ENCODE peak calls at places on chromosomes 3 and 15, in ten cellular contexts. One of them, this sample, is unnamed.

GRCh38 chr3:151383956-151384355 is 597 bp downstream of the P2RY12 start:
- DNase-seq in spleen: no peak
- DNase-seq in HepG2: no peak
- DNase-seq in upper lobe of left lung: no peak
- DNase-seq in GM23338: no peak
- DNase-seq in transverse colon: no peak
- DNase-seq in GM12891: no peak
- DNase-seq in K562: no peak
- DNase-seq in breast epithelium: no peak
- DNase-seq in HL-60: no peak
- DNase-seq in this sample: no peak

GRCh38 chr3:141294848-141295247 is 63.2 kb downstream of the PXYLP1 start:
- DNase-seq in spleen: no peak
- DNase-seq in HepG2: no peak
- DNase-seq in upper lobe of left lung: no peak
- DNase-seq in GM23338: no peak
- DNase-seq in transverse colon: no peak
- DNase-seq in GM12891: no peak
- DNase-seq in K562: no peak
- DNase-seq in breast epithelium: no peak
- DNase-seq in HL-60: no peak
- DNase-seq in this sample: no peak

GRCh38 chr15:74218172-74218885 is 15.7 kb upstream of the STRA6 start:
- DNase-seq in spleen: no peak
- DNase-seq in HepG2: no peak
- DNase-seq in upper lobe of left lung: no peak
- DNase-seq in GM23338: no peak
- DNase-seq in transverse colon: no peak
- DNase-seq in GM12891: no peak
- DNase-seq in K562: no peak
- DNase-seq in breast epithelium: no peak
- DNase-seq in HL-60: no peak
- DNase-seq in this sample: no peak

GRCh38 chr3:81393251-81393650 is 368.2 kb downstream of the GBE1 start:
- DNase-seq in spleen: no peak
- DNase-seq in HepG2: no peak
- DNase-seq in upper lobe of left lung: no peak
- DNase-seq in GM23338: no peak
- DNase-seq in transverse colon: no peak
- DNase-seq in GM12891: no peak
- DNase-seq in K562: no peak
- DNase-seq in breast epithelium: no peak
- DNase-seq in HL-60: no peak
- DNase-seq in this sample: no peak

GRCh38 chr15:51837784-51838183 is 8.3 kb downstream of the TMOD3 start:
- DNase-seq in spleen: no peak
- DNase-seq in HepG2: no peak
- DNase-seq in upper lobe of left lung: no peak
- DNase-seq in GM23338: no peak
- DNase-seq in transverse colon: no peak
- DNase-seq in GM12891: no peak
- DNase-seq in K562: no peak
- DNase-seq in breast epithelium: no peak
- DNase-seq in HL-60: no peak
- DNase-seq in this sample: no peak

GRCh38 chr3:40299721-40300335 is 9.7 kb upstream of the EIF1B start:
- DNase-seq in spleen: no peak
- DNase-seq in HepG2: no peak
- DNase-seq in upper lobe of left lung: peak
- DNase-seq in GM23338: no peak
- DNase-seq in transverse colon: no peak
- DNase-seq in GM12891: no peak
- DNase-seq in K562: peak
- DNase-seq in breast epithelium: no peak
- DNase-seq in HL-60: peak
- DNase-seq in this sample: no peak

GRCh38 chr3:66398228-66399025 is 102.4 kb downstream of the LRIG1 start:
- DNase-seq in spleen: peak
- DNase-seq in HepG2: no peak
- DNase-seq in upper lobe of left lung: no peak
- DNase-seq in GM23338: no peak
- DNase-seq in transverse colon: no peak
- DNase-seq in GM12891: no peak
- DNase-seq in K562: no peak
- DNase-seq in breast epithelium: no peak
- DNase-seq in HL-60: no peak
- DNase-seq in this sample: peak

GRCh38 chr15:75198560-75199346 is 2.9 kb upstream of the C15orf39 start:
- DNase-seq in spleen: no peak
- DNase-seq in HepG2: peak
- DNase-seq in upper lobe of left lung: no peak
- DNase-seq in GM23338: peak
- DNase-seq in transverse colon: peak
- DNase-seq in GM12891: no peak
- DNase-seq in K562: no peak
- DNase-seq in breast epithelium: no peak
- DNase-seq in HL-60: no peak
- DNase-seq in this sample: no peak

GRCh38 chr3:77407454-77407853 is 367.6 kb downstream of the ROBO2 start:
- DNase-seq in spleen: no peak
- DNase-seq in HepG2: no peak
- DNase-seq in upper lobe of left lung: no peak
- DNase-seq in GM23338: no peak
- DNase-seq in transverse colon: no peak
- DNase-seq in GM12891: no peak
- DNase-seq in K562: no peak
- DNase-seq in breast epithelium: no peak
- DNase-seq in HL-60: no peak
- DNase-seq in this sample: no peak

GRCh38 chr15:74200871-74201419 is 1.6 kb downstream of the STRA6 start:
- DNase-seq in spleen: no peak
- DNase-seq in HepG2: no peak
- DNase-seq in upper lobe of left lung: no peak
- DNase-seq in GM23338: no peak
- DNase-seq in transverse colon: no peak
- DNase-seq in GM12891: no peak
- DNase-seq in K562: no peak
- DNase-seq in breast epithelium: no peak
- DNase-seq in HL-60: no peak
- DNase-seq in this sample: peak

GRCh38 chr3:14455571-14456317 is 53.3 kb downstream of the SLC6A6 start:
- DNase-seq in spleen: no peak
- DNase-seq in HepG2: no peak
- DNase-seq in upper lobe of left lung: no peak
- DNase-seq in GM23338: no peak
- DNase-seq in transverse colon: no peak
- DNase-seq in GM12891: no peak
- DNase-seq in K562: no peak
- DNase-seq in breast epithelium: peak
- DNase-seq in HL-60: no peak
- DNase-seq in this sample: no peak

GRCh38 chr15:57298204-57298603 is 78.1 kb upstream of the CGNL1 start:
- DNase-seq in spleen: no peak
- DNase-seq in HepG2: no peak
- DNase-seq in upper lobe of left lung: no peak
- DNase-seq in GM23338: no peak
- DNase-seq in transverse colon: no peak
- DNase-seq in GM12891: no peak
- DNase-seq in K562: no peak
- DNase-seq in breast epithelium: no peak
- DNase-seq in HL-60: no peak
- DNase-seq in this sample: no peak

GRCh38 chr15:70195171-70195807 is 97.6 kb upstream of the TLE3 start:
- DNase-seq in spleen: no peak
- DNase-seq in HepG2: no peak
- DNase-seq in upper lobe of left lung: no peak
- DNase-seq in GM23338: no peak
- DNase-seq in transverse colon: no peak
- DNase-seq in GM12891: no peak
- DNase-seq in K562: no peak
- DNase-seq in breast epithelium: no peak
- DNase-seq in HL-60: no peak
- DNase-seq in this sample: peak

GRCh38 chr3:42632146-42632545 is 21.4 kb upstream of the ZBTB47 start:
- DNase-seq in spleen: no peak
- DNase-seq in HepG2: no peak
- DNase-seq in upper lobe of left lung: no peak
- DNase-seq in GM23338: no peak
- DNase-seq in transverse colon: no peak
- DNase-seq in GM12891: no peak
- DNase-seq in K562: no peak
- DNase-seq in breast epithelium: no peak
- DNase-seq in HL-60: no peak
- DNase-seq in this sample: no peak

GRCh38 chr3:146161725-146162047 is 702 bp upstream of the PLOD2 start:
- DNase-seq in spleen: no peak
- DNase-seq in HepG2: peak
- DNase-seq in upper lobe of left lung: peak
- DNase-seq in GM23338: peak
- DNase-seq in transverse colon: peak
- DNase-seq in GM12891: no peak
- DNase-seq in K562: no peak
- DNase-seq in breast epithelium: peak
- DNase-seq in HL-60: no peak
- DNase-seq in this sample: peak
- TF ChIP-seq POLR2AphosphoS5 in spleen: no peak
- TF ChIP-seq POLR2AphosphoS5 in HepG2: no peak
- TF ChIP-seq POLR2AphosphoS5 in upper lobe of left lung: no peak
- TF ChIP-seq POLR2AphosphoS5 in GM23338: no peak
- TF ChIP-seq POLR2AphosphoS5 in transverse colon: no peak
- TF ChIP-seq POLR2AphosphoS5 in GM12891: no peak
- TF ChIP-seq POLR2AphosphoS5 in K562: no peak
- TF ChIP-seq POLR2AphosphoS5 in breast epithelium: no peak
- TF ChIP-seq POLR2AphosphoS5 in HL-60: no peak
- TF ChIP-seq POLR2AphosphoS5 in this sample: no peak

DNA sequence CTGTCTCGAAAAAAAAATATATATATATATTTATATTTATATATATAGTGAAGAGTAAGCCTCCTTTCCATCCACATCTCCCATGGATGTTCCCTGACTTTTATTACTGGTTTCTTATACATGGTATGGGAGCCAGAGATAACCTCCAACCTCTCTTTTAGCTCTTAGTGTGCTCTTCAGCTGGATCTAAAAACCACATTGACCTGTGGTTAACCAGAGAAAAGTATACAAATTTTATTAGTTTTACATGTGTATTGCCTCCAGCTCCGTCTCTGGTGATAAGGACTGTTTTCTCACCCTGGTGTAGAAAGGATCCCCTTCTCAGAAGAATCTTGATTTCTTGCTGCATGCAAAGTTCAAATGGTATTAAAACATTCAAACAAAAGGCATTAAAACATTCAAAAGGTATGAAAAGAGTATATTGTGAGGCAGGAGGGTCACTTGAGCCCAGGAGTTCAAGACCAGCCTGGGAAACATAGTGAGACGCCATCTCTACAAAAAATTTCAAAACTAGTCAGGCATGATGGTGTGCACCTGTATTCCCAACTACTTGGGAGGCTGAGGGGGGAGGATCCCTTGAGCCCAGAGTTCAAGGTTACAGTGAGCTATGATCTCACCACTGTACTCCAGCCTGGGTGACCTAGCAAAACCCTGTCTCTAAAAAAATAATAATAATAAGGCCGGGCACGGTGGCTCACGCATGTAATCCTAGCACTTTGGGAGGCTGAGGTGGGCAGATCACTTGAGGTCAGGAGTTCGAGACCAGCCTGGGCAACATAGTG is 13.5 kb upstream of the TTBK2 start:
- DNase-seq in spleen: no peak
- DNase-seq in HepG2: peak
- DNase-seq in upper lobe of left lung: no peak
- DNase-seq in GM23338: no peak
- DNase-seq in transverse colon: no peak
- DNase-seq in GM12891: no peak
- DNase-seq in K562: no peak
- DNase-seq in breast epithelium: no peak
- DNase-seq in HL-60: no peak
- DNase-seq in this sample: no peak
- TF ChIP-seq POLR2AphosphoS5 in spleen: no peak
- TF ChIP-seq POLR2AphosphoS5 in HepG2: no peak
- TF ChIP-seq POLR2AphosphoS5 in upper lobe of left lung: no peak
- TF ChIP-seq POLR2AphosphoS5 in GM23338: no peak
- TF ChIP-seq POLR2AphosphoS5 in transverse colon: no peak
- TF ChIP-seq POLR2AphosphoS5 in GM12891: no peak
- TF ChIP-seq POLR2AphosphoS5 in K562: no peak
- TF ChIP-seq POLR2AphosphoS5 in breast epithelium: no peak
- TF ChIP-seq POLR2AphosphoS5 in HL-60: no peak
- TF ChIP-seq POLR2AphosphoS5 in this sample: no peak

GRCh38 chr3:155296413-155296812 is 2.9 kb upstream of the STRIT1 start:
- DNase-seq in spleen: no peak
- DNase-seq in HepG2: no peak
- DNase-seq in upper lobe of left lung: no peak
- DNase-seq in GM23338: no peak
- DNase-seq in transverse colon: no peak
- DNase-seq in GM12891: no peak
- DNase-seq in K562: no peak
- DNase-seq in breast epithelium: no peak
- DNase-seq in HL-60: no peak
- DNase-seq in this sample: no peak
- TF ChIP-seq POLR2AphosphoS5 in spleen: no peak
- TF ChIP-seq POLR2AphosphoS5 in HepG2: no peak
- TF ChIP-seq POLR2AphosphoS5 in upper lobe of left lung: no peak
- TF ChIP-seq POLR2AphosphoS5 in GM23338: no peak
- TF ChIP-seq POLR2AphosphoS5 in transverse colon: no peak
- TF ChIP-seq POLR2AphosphoS5 in GM12891: no peak
- TF ChIP-seq POLR2AphosphoS5 in K562: no peak
- TF ChIP-seq POLR2AphosphoS5 in breast epithelium: no peak
- TF ChIP-seq POLR2AphosphoS5 in HL-60: no peak
- TF ChIP-seq POLR2AphosphoS5 in this sample: no peak

GRCh38 chr15:35308802-35309201 is 223.7 kb upstream of the NANOGP8 start:
- DNase-seq in spleen: no peak
- DNase-seq in HepG2: no peak
- DNase-seq in upper lobe of left lung: no peak
- DNase-seq in GM23338: no peak
- DNase-seq in transverse colon: peak
- DNase-seq in GM12891: no peak
- DNase-seq in K562: no peak
- DNase-seq in breast epithelium: no peak
- DNase-seq in HL-60: no peak
- DNase-seq in this sample: peak

GRCh38 chr15:35312355-35312754 is 227.3 kb upstream of the NANOGP8 start:
- DNase-seq in spleen: no peak
- DNase-seq in HepG2: no peak
- DNase-seq in upper lobe of left lung: no peak
- DNase-seq in GM23338: no peak
- DNase-seq in transverse colon: no peak
- DNase-seq in GM12891: no peak
- DNase-seq in K562: no peak
- DNase-seq in breast epithelium: no peak
- DNase-seq in HL-60: no peak
- DNase-seq in this sample: no peak

GRCh38 chr15:35309886-35310285 is 224.8 kb upstream of the NANOGP8 start:
- DNase-seq in spleen: no peak
- DNase-seq in HepG2: no peak
- DNase-seq in upper lobe of left lung: no peak
- DNase-seq in GM23338: no peak
- DNase-seq in transverse colon: no peak
- DNase-seq in GM12891: no peak
- DNase-seq in K562: no peak
- DNase-seq in breast epithelium: no peak
- DNase-seq in HL-60: no peak
- DNase-seq in this sample: no peak

GRCh38 chr15:35307676-35308075 is 222.6 kb upstream of the NANOGP8 start:
- DNase-seq in spleen: no peak
- DNase-seq in HepG2: no peak
- DNase-seq in upper lobe of left lung: no peak
- DNase-seq in GM23338: no peak
- DNase-seq in transverse colon: no peak
- DNase-seq in GM12891: no peak
- DNase-seq in K562: no peak
- DNase-seq in breast epithelium: no peak
- DNase-seq in HL-60: no peak
- DNase-seq in this sample: no peak

GRCh38 chr15:35311607-35312006 is 226.5 kb upstream of the NANOGP8 start:
- DNase-seq in spleen: no peak
- DNase-seq in HepG2: no peak
- DNase-seq in upper lobe of left lung: no peak
- DNase-seq in GM23338: no peak
- DNase-seq in transverse colon: no peak
- DNase-seq in GM12891: no peak
- DNase-seq in K562: no peak
- DNase-seq in breast epithelium: no peak
- DNase-seq in HL-60: no peak
- DNase-seq in this sample: no peak
- TF ChIP-seq POLR2AphosphoS5 in spleen: no peak
- TF ChIP-seq POLR2AphosphoS5 in HepG2: no peak
- TF ChIP-seq POLR2AphosphoS5 in upper lobe of left lung: no peak
- TF ChIP-seq POLR2AphosphoS5 in GM23338: no peak
- TF ChIP-seq POLR2AphosphoS5 in transverse colon: no peak
- TF ChIP-seq POLR2AphosphoS5 in GM12891: no peak
- TF ChIP-seq POLR2AphosphoS5 in K562: no peak
- TF ChIP-seq POLR2AphosphoS5 in breast epithelium: no peak
- TF ChIP-seq POLR2AphosphoS5 in HL-60: no peak
- TF ChIP-seq POLR2AphosphoS5 in this sample: no peak